ENCODE peak calls at places on chromosome 22, in seven cellular contexts. S is CD8-positive, alpha-beta T cell; O is RWPE1; V is CD4-positive, alpha-beta T cell; F is HEK293T; A is PC-9; W is astrocyte of the cerebellum. M is an unnamed sample.

GRCh38 chr22:42743501-42743991 is 22.9 kb upstream of the A4GALT start:
- DNase-seq in V (no peak), A (no peak), W (no peak), F (no peak), O (peak; percentile 36), S (no peak), M (peak; percentile 79)

GRCh38 chr22:27397948-27398330 is 403.6 kb downstream of the MN1 start:
- DNase-seq in F (no peak), O (no peak), W (no peak), V (no peak), A (no peak), S (no peak), M (no peak)

GRCh38 chr22:27776410-27776958 is 25.1 kb downstream of the MN1 start:
- DNase-seq in O (no peak), V (no peak), F (no peak), W (no peak), S (no peak), A (no peak), M (peak; percentile 65)

GRCh38 chr22:17845340-17845739 is 71.1 kb upstream of the BID start:
- DNase-seq in F (no peak), V (no peak), W (no peak), O (peak; percentile 34), S (no peak), A (no peak), M (no peak)

GRCh38 chr22:24104307-24105017 is 76.8 kb upstream of the SUSD2 start:
- DNase-seq in A (no peak), F (no peak), O (no peak), V (no peak), W (no peak), S (no peak), M (no peak)

GRCh38 chr22:32413715-32414114 is 1.7 kb upstream of the RTCB start:
- DNase-seq in O (peak; percentile 8), V (no peak), W (no peak), F (peak; percentile 46), A (no peak), S (no peak), M (no peak)

GRCh38 chr22:44354288-44354687 is 41.5 kb upstream of the SHISAL1 start:
- DNase-seq in V (no peak), A (no peak), S (no peak), F (no peak), O (no peak), W (no peak), M (no peak)

GRCh38 chr22:33962409-33962808 is 42.1 kb upstream of the LARGE1 start:
- DNase-seq in W (no peak), A (no peak), S (no peak), F (no peak), O (no peak), V (no peak), M (no peak)

GRCh38 chr22:19639610-19640135 is 74.6 kb upstream of the SEPTIN5 start:
- DNase-seq in W (no peak), F (no peak), O (no peak), S (no peak), A (no peak), V (no peak), M (no peak)

GRCh38 chr22:44379817-44380560 is 67.2 kb upstream of the SHISAL1 start:
- DNase-seq in V (no peak), F (no peak), W (no peak), A (no peak), S (no peak), O (no peak), M (no peak)

GRCh38 chr22:45460288-45461109 is 42.2 kb upstream of the FBLN1 start:
- DNase-seq in V (no peak), S (no peak), O (no peak), W (no peak), F (no peak), A (no peak), M (peak; percentile 83)

GRCh38 chr22:35348703-35349102 is 32.2 kb upstream of the HMOX1 start:
- DNase-seq in F (no peak), W (no peak), S (no peak), A (no peak), V (no peak), O (no peak), M (no peak)

GRCh38 chr22:38657248-38657909 is 941 bp downstream of the CBY1 start:
- DNase-seq in S (peak; percentile 28), O (peak; percentile 28), W (no peak), F (peak; percentile 55), A (peak; percentile 47), V (peak; percentile 22), M (no peak)

GRCh38 chr22:30816413-30816812 is 121.7 kb downstream of the OSBP2 start:
- DNase-seq in V (no peak), F (no peak), S (no peak), A (no peak), W (no peak), O (no peak), M (no peak)

GRCh38 chr22:46742576-46743221 is 4.6 kb upstream of the CERK start:
- DNase-seq in S (no peak), A (peak; percentile 99), O (no peak), W (no peak), V (no peak), F (no peak), M (no peak)

GRCh38 chr22:43636086-43636485 is 176.0 kb downstream of the EFCAB6 start:
- DNase-seq in O (no peak), W (no peak), V (no peak), S (no peak), A (no peak), F (no peak), M (no peak)

GRCh38 chr22:23281406-23282088 is 101.2 kb downstream of the BCR start:
- DNase-seq in F (peak; percentile 92), S (peak; percentile 85), A (peak; percentile 53), O (peak; percentile 74), V (peak; percentile 75), W (peak; percentile 58), M (no peak)

GRCh38 chr22:23079240-23079768 is 9.0 kb downstream of the GNAZ start:
- DNase-seq in O (no peak), V (no peak), W (no peak), A (no peak), F (no peak), S (no peak), M (no peak)

GRCh38 chr22:22721681-22722309 is 77.4 kb downstream of the GGTLC2 start:
- DNase-seq in A (no peak), S (peak; percentile 22), W (no peak), F (no peak), V (peak; percentile 6), O (no peak), M (no peak)

GRCh38 chr22:41481131-41481830 is 12.4 kb downstream of the ACO2 start:
- DNase-seq in F (no peak), V (no peak), A (no peak), O (no peak), W (no peak), S (no peak), M (no peak)

GRCh38 chr22:43179151-43179910 is 7.6 kb downstream of the TTLL12 start:
- DNase-seq in S (no peak), V (no peak), F (no peak), W (no peak), O (no peak), A (no peak), M (no peak)

M was measured in AG09319.